ENCODE peak calls at places on chromosomes 7 and 10, in four cellular contexts. M is lower lobe of right lung, B is brain microvascular endothelial cell, F is Peyer's patch. V is an unnamed sample. For H3K27me3, the result is how much of the 10 kb centered on the place peaks cover.

GRCh38 chr10:89047397-89047796 is 56.8 kb downstream of the FAS start:
- DNase-seq in M (no peak), B (no peak), F (no peak), V (no peak)

GRCh38 chr10:500876-501275 is 188.6 kb downstream of the DIP2C start:
- DNase-seq in M (peak), B (no peak), F (peak), V (no peak)

GRCh38 chr7:73606801-73607691 is 17.3 kb downstream of the MLXIPL start:
- DNase-seq in M (peak), B (no peak), F (peak), V (peak)

GRCh38 chr7:111682576-111683372 is 120.5 kb upstream of the IMMP2L start:
- DNase-seq in M (no peak), B (no peak), F (no peak), V (no peak)

GRCh38 chr10:113037222-113037621 is 87.2 kb downstream of the TCF7L2 start:
- DNase-seq in M (no peak), B (no peak), F (no peak), V (no peak)

GRCh38 chr10:59508296-59508695 is 145.9 kb upstream of the FAM13C start:
- DNase-seq in M (no peak), B (no peak), F (peak), V (no peak)

GRCh38 chr10:103658049-103658577 is 164.6 kb downstream of the NEURL1 start:
- DNase-seq in M (no peak), B (no peak), F (peak), V (no peak)

GRCh38 chr7:151897201-151897711 is 20.3 kb upstream of the PRKAG2 start:
- DNase-seq in M (no peak), B (no peak), F (no peak), V (no peak)

GRCh38 chr10:111116211-111116610 is 39.4 kb downstream of the ADRA2A start:
- DNase-seq in M (no peak), B (no peak), F (no peak), V (no peak)

GRCh38 chr10:46549171-46550075 is 7.0 kb downstream of the GPRIN2 start:
- DNase-seq in M (peak), B (no peak), F (peak), V (peak)

GRCh38 chr7:98120559-98120958 is 13.9 kb downstream of the LMTK2 start:
- DNase-seq in M (no peak), B (no peak), F (no peak), V (no peak)

GRCh38 chr7:28136420-28136819 is 44.2 kb downstream of the JAZF1 start:
- DNase-seq in M (no peak), B (no peak), F (no peak), V (no peak)
- H3K27ac ChIP-seq in M (no peak), B (no peak), F (no peak), V (no peak)

GRCh38 chr7:25901658-25902057 is 250.3 kb upstream of the NFE2L3 start:
- DNase-seq in M (no peak), B (no peak), F (no peak), V (no peak)

GRCh38 chr7:25908154-25908948 is 243.6 kb upstream of the NFE2L3 start:
- DNase-seq in M (no peak), B (no peak), F (no peak), V (no peak)

GRCh38 chr7:25907214-25907613 is 244.8 kb upstream of the NFE2L3 start:
- DNase-seq in M (no peak), B (no peak), F (no peak), V (no peak)

GRCh38 chr7:25906003-25906402 is 246.0 kb upstream of the NFE2L3 start:
- DNase-seq in M (no peak), B (no peak), F (no peak), V (no peak)

DNA sequence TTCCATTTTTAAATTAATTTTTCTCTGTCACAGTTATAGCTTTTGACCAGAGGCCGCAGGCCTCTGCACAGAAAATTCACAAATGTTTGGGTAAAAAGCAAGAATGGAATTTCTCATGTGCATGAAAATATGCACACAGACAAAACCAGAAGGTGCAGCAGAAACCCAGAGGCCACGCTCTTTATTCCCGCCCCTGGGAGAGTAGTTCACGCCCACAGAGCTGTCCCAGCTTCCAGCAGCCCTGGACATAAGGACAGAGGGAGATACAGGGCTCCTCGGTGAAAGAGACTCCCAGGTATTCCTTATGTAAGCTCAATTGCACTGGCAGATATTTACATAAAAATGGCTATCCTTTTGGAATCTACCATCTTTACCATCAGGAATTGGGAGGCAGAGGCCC is 245.2 kb upstream of the NFE2L3 start:
- DNase-seq in M (no peak), B (no peak), F (no peak), V (no peak)
- H3K4me3 ChIP-seq in M (no peak), B (no peak), F (no peak), V (no peak)

DNA sequence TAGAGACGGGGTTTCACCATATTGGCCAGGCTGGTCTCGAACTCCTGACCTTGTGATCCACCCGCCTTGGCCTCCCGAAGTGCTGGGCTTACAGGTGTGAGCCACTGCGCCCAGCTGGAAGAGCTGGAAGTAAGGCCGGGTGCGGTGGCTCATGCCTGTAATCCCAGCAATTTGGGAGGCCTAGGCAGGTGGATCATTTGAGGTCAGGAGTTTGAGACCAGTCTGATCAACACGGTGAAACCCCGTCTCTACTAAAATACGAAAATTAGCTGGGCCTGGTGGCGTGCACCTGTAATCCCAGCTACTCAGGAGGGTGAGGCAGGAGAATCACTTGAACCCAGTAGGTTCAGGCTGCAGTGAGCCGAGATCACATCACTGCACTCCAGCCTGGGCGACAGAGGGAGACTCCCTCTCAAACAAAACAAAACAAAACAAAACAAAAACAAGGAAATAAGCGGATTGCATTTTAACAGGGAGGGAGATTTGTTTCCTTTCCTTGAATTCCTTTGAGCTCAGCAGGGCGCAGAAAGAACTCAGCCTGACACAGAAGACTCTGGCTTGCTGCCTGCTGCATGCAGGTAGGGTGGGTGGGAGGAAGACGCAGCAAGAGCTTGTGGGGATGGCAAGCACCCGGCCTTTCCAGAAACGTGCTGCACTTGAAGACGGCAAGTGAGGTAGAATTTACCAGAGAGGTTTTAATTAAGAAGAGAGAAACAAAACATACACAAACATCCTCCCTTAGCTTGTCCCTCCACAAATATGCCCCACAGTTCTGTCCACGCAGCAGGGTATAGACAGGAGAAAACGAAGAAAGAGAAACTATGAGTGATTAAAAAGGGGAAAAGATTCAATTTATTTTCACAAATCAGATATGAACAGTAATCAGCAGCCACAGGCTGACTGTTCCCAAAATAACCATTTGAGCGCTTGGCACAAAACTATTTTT is 148.0 kb downstream of the RNF216 start:
- DNase-seq in M (no peak), B (no peak), F (no peak), V (no peak)
- H3K27me3 ChIP-seq in M (under half), B (under half), F (under half), V (under half)

GRCh38 chr10:79235765-79236755 is 111.2 kb upstream of the PPIF start:
- DNase-seq in M (no peak), B (no peak), F (no peak), V (no peak)

GRCh38 chr10:79237801-79238520 is 109.3 kb upstream of the PPIF start:
- DNase-seq in M (no peak), B (no peak), F (no peak), V (no peak)

GRCh38 chr10:79239930-79240713 is 107.1 kb upstream of the PPIF start:
- DNase-seq in M (peak), B (no peak), F (no peak), V (no peak)

GRCh38 chr10:79239275-79239779 is 107.9 kb upstream of the PPIF start:
- DNase-seq in M (peak), B (no peak), F (peak), V (no peak)

GRCh38 chr10:79238606-79239005 is 108.7 kb upstream of the PPIF start:
- DNase-seq in M (no peak), B (no peak), F (no peak), V (no peak)
- H3K27ac ChIP-seq in M (peak), B (no peak), F (peak), V (no peak)